ENCODE peak calls at places on chromosomes 6 and 20, in six cellular contexts. F is fibroblast of pulmonary artery; Q is naive thymus-derived CD4-positive, alpha-beta T cell; P is body of pancreas; B is GM03348; G is Calu3. J is an unnamed sample.

GRCh38 chr6:155033021-155033801 is 38.1 kb downstream of the TIAM2 start:
- DNase-seq in F (no peak), P (no peak), B (no peak), G (no peak), Q (no peak), J (no peak)

GRCh38 chr6:154537486-154537885 is 27.0 kb upstream of the CNKSR3 start:
- DNase-seq in G (no peak), P (no peak), Q (no peak), B (no peak), F (no peak), J (no peak)

GRCh38 chr20:58650181-58650775 is 805 bp upstream of the STX16 start:
- DNase-seq in F (no peak), B (peak), G (no peak), Q (peak), P (peak), J (no peak)

GRCh38 chr20:1381753-1382591 is 10.9 kb downstream of the FKBP1A start:
- DNase-seq in Q (no peak), G (no peak), P (peak), B (peak), F (no peak), J (no peak)

GRCh38 chr6:133313068-133313467 is 71.9 kb downstream of the EYA4 start:
- DNase-seq in G (no peak), Q (no peak), P (no peak), B (no peak), F (no peak), J (no peak)

GRCh38 chr20:41618807-41619294 is 674 bp upstream of the CHD6 start:
- DNase-seq in B (peak), F (no peak), Q (no peak), G (no peak), P (no peak), J (no peak)

GRCh38 chr6:33172307-33173227 is 19.7 kb downstream of the COL11A2 start:
- DNase-seq in Q (no peak), B (peak), F (peak), G (peak), P (peak), J (no peak)

GRCh38 chr20:37128803-37129202 is 33.0 kb upstream of the RBL1 start:
- DNase-seq in G (no peak), P (no peak), F (no peak), B (no peak), Q (no peak), J (no peak)

GRCh38 chr6:15682965-15683822 is 20.4 kb upstream of the DTNBP1 start:
- DNase-seq in F (no peak), Q (no peak), P (no peak), B (no peak), G (no peak), J (no peak)

GRCh38 chr6:69427882-69428281 is 368.9 kb downstream of the LMBRD1 start:
- DNase-seq in Q (no peak), F (no peak), P (no peak), G (no peak), B (no peak), J (no peak)

GRCh38 chr20:13212750-13213149 is 8.3 kb upstream of the ISM1 start:
- DNase-seq in B (peak), Q (no peak), P (no peak), F (no peak), G (no peak), J (no peak)

GRCh38 chr6:3081965-3082364 is 13.7 kb downstream of the RIPK1 start:
- DNase-seq in G (no peak), B (no peak), F (no peak), P (no peak), Q (no peak), J (no peak)

GRCh38 chr20:9218412-9219001 is 149.6 kb downstream of the PLCB4 start:
- DNase-seq in F (peak), P (no peak), B (peak), G (no peak), Q (no peak), J (no peak)

GRCh38 chr20:16821211-16822089 is 73.3 kb downstream of the OTOR start:
- DNase-seq in P (peak), Q (no peak), F (peak), G (peak), B (peak), J (no peak)

GRCh38 chr20:64091762-64092161 is 7.6 kb upstream of the LKAAEAR1 start:
- DNase-seq in Q (no peak), G (no peak), F (no peak), B (no peak), P (no peak), J (no peak)

GRCh38 chr20:1010659-1011058 is 8.5 kb upstream of the RSPO4 start:
- DNase-seq in Q (no peak), P (no peak), B (no peak), F (no peak), G (no peak), J (no peak)

GRCh38 chr6:38021029-38021428 is 201.5 kb downstream of the ZFAND3 start:
- DNase-seq in P (no peak), B (no peak), G (no peak), Q (no peak), F (no peak), J (no peak)

GRCh38 chr6:11614534-11615213 is 77.1 kb downstream of the TMEM170B start:
- DNase-seq in Q (no peak), B (no peak), G (no peak), F (peak), P (no peak), J (no peak)

GRCh38 chr6:158655569-158656450 is 6.0 kb downstream of the SYTL3 start:
- DNase-seq in Q (no peak), F (no peak), G (no peak), P (no peak), B (no peak), J (no peak)

GRCh38 chr6:74755748-74756147 is 450.1 kb downstream of the COL12A1 start:
- DNase-seq in P (peak), B (no peak), F (peak), Q (no peak), G (no peak), J (no peak)

GRCh38 chr6:2468601-2468955 is 223.2 kb upstream of the GMDS start:
- DNase-seq in P (no peak), G (no peak), B (no peak), Q (no peak), F (peak), J (no peak)

GRCh38 chr20:17617868-17618672 is 48.2 kb downstream of the DSTN start:
- DNase-seq in G (no peak), Q (no peak), F (no peak), P (peak), B (no peak), J (no peak)

GRCh38 chr6:25279748-25280616 is 808 bp downstream of the CARMIL1 start:
- DNase-seq in B (peak), G (peak), Q (peak), F (no peak), P (peak), J (no peak)

GRCh38 chr6:65642776-65643175 is 64.2 kb downstream of the EYS start:
- DNase-seq in B (no peak), F (no peak), P (no peak), G (no peak), Q (no peak), J (no peak)

GRCh38 chr6:105319331-105319730 is 83.6 kb downstream of the PREP start:
- DNase-seq in F (peak), Q (no peak), P (no peak), G (no peak), B (peak), J (no peak)

GRCh38 chr20:24704899-24705298 is 235.5 kb downstream of the SYNDIG1 start:
- DNase-seq in Q (no peak), P (no peak), F (no peak), B (no peak), G (no peak), J (no peak)

GRCh38 chr6:135909737-135910387 is 58.4 kb downstream of the PDE7B start:
- DNase-seq in F (peak), Q (peak), B (peak), G (peak), P (peak), J (no peak)

GRCh38 chr6:118228856-118229255 is 319.2 kb upstream of the PLN start:
- DNase-seq in G (no peak), P (no peak), F (no peak), Q (no peak), B (no peak), J (no peak)

GRCh38 chr20:43824279-43824678 is 90.4 kb upstream of the TOX2 start:
- DNase-seq in B (peak), F (no peak), Q (no peak), G (no peak), P (no peak), J (no peak)

J was measured in epithelial cell of prostate.